ENCODE peak calls at places on chromosome 13, in four cellular contexts. V, C, R and E are unnamed samples.
A peak's percentile ranks its signal among the peaks of the same experiment; 100 is the strongest.

GRCh38 chr13:71912524-71912923 is 45.5 kb upstream of the DACH1 start:
- DNase-seq in V (peak; percentile 2), C (peak; percentile 2), R (no peak), E (no peak)

GRCh38 chr13:78700121-78700910 is 41.4 kb upstream of the OBI1 start:
- DNase-seq in V (peak; percentile 67), C (peak; percentile 64), R (no peak), E (no peak)

GRCh38 chr13:51539887-51540286 is 44.4 kb upstream of the WDFY2 start:
- DNase-seq in V (peak; percentile 53), C (no peak), R (no peak), E (no peak)

GRCh38 chr13:93789058-93789457 is 562.5 kb downstream of the GPC6 start:
- DNase-seq in V (no peak), C (peak; percentile 73), R (no peak), E (no peak)

GRCh38 chr13:26628706-26629105 is 71.2 kb downstream of the WASF3 start:
- DNase-seq in V (peak; percentile 72), C (peak; percentile 3), R (no peak), E (no peak)

GRCh38 chr13:43414111-43414510 is 372.7 kb downstream of the ENOX1 start:
- DNase-seq in V (no peak), C (no peak), R (no peak), E (no peak)

GRCh38 chr13:106819413-106820180 is 251.7 kb upstream of the ARGLU1 start:
- DNase-seq in V (no peak), C (no peak), R (no peak), E (no peak)

GRCh38 chr13:110345701-110346100 is 38.6 kb downstream of the COL4A2 start:
- DNase-seq in V (no peak), C (no peak), R (no peak), E (no peak)

GRCh38 chr13:69820180-69820579 is 287.4 kb upstream of the ATXN8OS start:
- DNase-seq in V (no peak), C (no peak), R (no peak), E (no peak)

GRCh38 chr13:111564657-111565056 is 244.2 kb downstream of the TEX29 start:
- DNase-seq in V (no peak), C (no peak), R (no peak), E (no peak)

GRCh38 chr13:110993788-110994187 is 78.9 kb upstream of the ANKRD10 start:
- DNase-seq in V (no peak), C (no peak), R (no peak), E (no peak)

GRCh38 chr13:39952244-39953233 is 297.1 kb downstream of the COG6 start:
- DNase-seq in V (peak; percentile 74), C (no peak), R (no peak), E (no peak)

GRCh38 chr13:34942732-34943674 is 933 bp downstream of the NBEA start:
- DNase-seq in V (no peak), C (peak; percentile 41), R (no peak), E (no peak)

GRCh38 chr13:101654916-101655315 is 202.4 kb downstream of the ITGBL1 start:
- DNase-seq in V (peak; percentile 70), C (no peak), R (no peak), E (no peak)

GRCh38 chr13:49253310-49253709 is 5.6 kb downstream of the CDADC1 start:
- DNase-seq in V (no peak), C (no peak), R (no peak), E (no peak)

GRCh38 chr13:24280722-24281121 is 28.7 kb upstream of the C1QTNF9 start:
- DNase-seq in V (no peak), C (no peak), R (no peak), E (no peak)

GRCh38 chr13:50149932-50150331 is 134.7 kb downstream of the KCNRG start:
- DNase-seq in V (no peak), C (no peak), R (no peak), E (peak; percentile 71)

GRCh38 chr13:39777021-39777420 is 121.6 kb downstream of the COG6 start:
- DNase-seq in V (no peak), C (no peak), R (no peak), E (no peak)

GRCh38 chr13:113491418-113491883 is 940 bp upstream of the DCUN1D2 start:
- DNase-seq in V (peak; percentile 37), C (peak; percentile 11), R (no peak), E (no peak)

GRCh38 chr13:104487006-104487405 is 1420.8 kb upstream of the SLC10A2 start:
- DNase-seq in V (no peak), C (no peak), R (no peak), E (no peak)

GRCh38 chr13:59364508-59365187 is 799.1 kb downstream of the DIAPH3 start:
- DNase-seq in V (no peak), C (no peak), R (no peak), E (no peak)

GRCh38 chr13:102678339-102679122 is 16.3 kb downstream of the METTL21C start:
- DNase-seq in V (no peak), C (no peak), R (no peak), E (no peak)

GRCh38 chr13:111251646-111252448 is 68.6 kb upstream of the TEX29 start:
- DNase-seq in V (peak; percentile 45), C (no peak), R (no peak), E (no peak)

GRCh38 chr13:39811051-39811450 is 155.6 kb downstream of the COG6 start:
- DNase-seq in V (no peak), C (no peak), R (no peak), E (no peak)

GRCh38 chr13:112792511-112792910 is 102.7 kb downstream of the ATP11A start:
- DNase-seq in V (no peak), C (no peak), R (no peak), E (no peak)

GRCh38 chr13:71867101-71867814 is at the start of gene DACH1:
- DNase-seq in V (peak; percentile 62), C (peak; percentile 24), R (no peak), E (peak; percentile 17)

GRCh38 chr13:51687928-51688714 is 103.9 kb downstream of the WDFY2 start:
- DNase-seq in V (no peak), C (no peak), R (no peak), E (no peak)

GRCh38 chr13:71033026-71033425 is 834.0 kb downstream of the DACH1 start:
- DNase-seq in V (no peak), C (no peak), R (no peak), E (no peak)

GRCh38 chr13:90447735-90448103 is 899.8 kb upstream of the MIR17HG start:
- DNase-seq in V (peak; percentile 85), C (peak; percentile 64), R (no peak), E (no peak)

GRCh38 chr13:30735025-30735967 is at the start of gene ALOX5AP:
- DNase-seq in V (no peak), C (no peak), R (no peak), E (no peak)

GRCh38 chr13:25181597-25181996 is 9.5 kb upstream of the AMER2 start:
- DNase-seq in V (no peak), C (no peak), R (no peak), E (no peak)

GRCh38 chr13:77737583-77738200 is 40.2 kb downstream of the SLAIN1 start:
- DNase-seq in V (no peak), C (no peak), R (no peak), E (no peak)

GRCh38 chr13:43354147-43354945 is 331.0 kb downstream of the DNAJC15 start:
- DNase-seq in V (no peak), C (no peak), R (no peak), E (no peak)

GRCh38 chr13:100559886-100560285 is 28.7 kb downstream of the GGACT start:
- DNase-seq in V (no peak), C (no peak), R (no peak), E (no peak)
- TF ChIP-seq CTCF in V (no peak), C (no peak), R (no peak), E (no peak)

GRCh38 chr13:32473650-32474049 is 45.7 kb upstream of the N4BP2L1 start:
- DNase-seq in V (no peak), C (no peak), R (no peak), E (no peak)
- H3K4me3 ChIP-seq in V (no peak overlapping the region), C (no peak overlapping the region), R (no peak overlapping the region), E (no peak overlapping the region)

GRCh38 chr13:97466782-97467181 is 32.8 kb downstream of the RAP2A start:
- DNase-seq in V (no peak), C (no peak), R (no peak), E (no peak)
- TF ChIP-seq CTCF in V (no peak), C (no peak), R (no peak), E (no peak)

DNA sequence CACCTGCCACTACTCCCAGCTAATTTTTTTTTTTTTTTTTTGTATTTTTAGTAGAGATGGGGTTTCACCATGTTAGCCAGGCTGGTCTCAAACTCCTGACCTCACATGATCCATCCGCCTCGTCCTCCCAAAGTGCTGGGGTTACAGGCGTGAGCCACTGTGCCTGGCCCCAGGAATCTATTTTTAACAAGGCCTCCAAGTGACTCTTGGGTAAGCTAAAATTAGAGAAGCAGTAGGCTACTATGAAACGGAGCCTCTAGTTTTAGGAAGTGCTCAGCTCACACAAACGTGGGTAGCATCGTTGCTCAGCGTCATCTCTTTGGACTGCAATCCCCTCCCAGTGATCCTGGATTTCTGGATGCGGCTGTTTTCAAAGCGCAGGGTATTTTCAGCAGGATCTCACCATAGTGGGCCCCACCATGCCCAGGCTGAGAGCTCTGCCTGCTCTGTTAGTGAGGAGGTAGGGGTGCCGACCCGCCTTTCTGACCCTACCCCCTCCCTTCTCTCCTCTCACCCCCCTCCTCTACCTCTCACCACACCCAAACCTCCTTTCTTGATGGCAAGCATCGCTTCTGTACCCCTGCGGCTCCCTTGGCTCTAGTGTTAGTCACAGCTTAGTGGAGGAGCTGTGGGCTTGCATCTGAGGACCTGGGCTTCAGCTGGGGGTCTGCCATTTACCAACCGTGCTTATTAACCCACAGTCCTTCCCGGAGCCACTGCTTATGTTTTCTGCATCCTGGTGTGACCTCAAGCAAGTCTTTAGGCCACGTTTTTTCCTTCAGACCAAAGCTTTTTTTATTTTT is 34.2 kb downstream of the GJA3 start:
- DNase-seq in V (no peak), C (no peak), R (no peak), E (no peak)
- H3K4me3 ChIP-seq in V (no peak overlapping the region), C (no peak overlapping the region), R (no peak overlapping the region), E (peak overlapping the region; percentile 63)

GRCh38 chr13:73059460-73060250 is 850 bp downstream of the KLF5 start:
- DNase-seq in V (peak; percentile 23), C (peak; percentile 43), R (no peak), E (no peak)
- TF ChIP-seq CTCF in V (no peak), C (no peak), R (no peak), E (peak; percentile 5)

GRCh38 chr13:91630916-91631315 is 232.5 kb downstream of the GPC5 start:
- DNase-seq in V (no peak), C (no peak), R (no peak), E (no peak)

GRCh38 chr13:91632071-91632470 is 233.7 kb downstream of the GPC5 start:
- DNase-seq in V (no peak), C (peak; percentile 18), R (no peak), E (no peak)

GRCh38 chr13:91623151-91623550 is 224.7 kb downstream of the GPC5 start:
- DNase-seq in V (no peak), C (no peak), R (no peak), E (no peak)

GRCh38 chr13:91627952-91628739 is 229.7 kb downstream of the GPC5 start:
- DNase-seq in V (no peak), C (no peak), R (no peak), E (no peak)
- H3K4me3 ChIP-seq in V (no peak overlapping the region), C (no peak overlapping the region), R (no peak overlapping the region), E (no peak overlapping the region)

GRCh38 chr13:31947105-31947504 is 84.5 kb upstream of the FRY start:
- DNase-seq in V (no peak), C (no peak), R (no peak), E (no peak)
- TF ChIP-seq CTCF in V (no peak), C (no peak), R (no peak), E (no peak)